ENCODE peak calls at places on chromosomes 11 and 22, in eight cellular contexts. One of them, this sample, is unnamed.

GRCh38 chr11:125370561-125371389 is 125.3 kb downstream of the FEZ1 start:
- DNase-seq in gastrocnemius medialis: no peak
- DNase-seq in dorsolateral prefrontal cortex: no peak
- DNase-seq in globus pallidus: no peak
- DNase-seq in stimulated activated CD4-positive, alpha-beta T cell treated with anti-CD3 and anti-CD28 coated beads, TNF-alpha, amount 100 ng/mL, for 24 hours: no peak
- DNase-seq in NCI-H1092: no peak
- DNase-seq in HTR-8/SVneo: no peak
- DNase-seq in amniotic stem cell: no peak
- DNase-seq in this sample: peak

GRCh38 chr11:17528181-17528691 is 16.0 kb downstream of the USH1C start:
- DNase-seq in NCI-H1092: peak
- DNase-seq in amniotic stem cell: no peak
- DNase-seq in globus pallidus: peak
- DNase-seq in stimulated activated CD4-positive, alpha-beta T cell treated with anti-CD3 and anti-CD28 coated beads, TNF-alpha, amount 100 ng/mL, for 24 hours: peak
- DNase-seq in HTR-8/SVneo: peak
- DNase-seq in dorsolateral prefrontal cortex: peak
- DNase-seq in gastrocnemius medialis: no peak
- DNase-seq in this sample: peak

GRCh38 chr11:67332081-67332691 is 21.2 kb downstream of the POLD4 start:
- DNase-seq in amniotic stem cell: no peak
- DNase-seq in HTR-8/SVneo: no peak
- DNase-seq in NCI-H1092: no peak
- DNase-seq in globus pallidus: no peak
- DNase-seq in gastrocnemius medialis: no peak
- DNase-seq in stimulated activated CD4-positive, alpha-beta T cell treated with anti-CD3 and anti-CD28 coated beads, TNF-alpha, amount 100 ng/mL, for 24 hours: no peak
- DNase-seq in dorsolateral prefrontal cortex: no peak
- DNase-seq in this sample: no peak

GRCh38 chr22:47738472-47739013 is 976.1 kb downstream of the TBC1D22A start:
- DNase-seq in globus pallidus: no peak
- DNase-seq in NCI-H1092: no peak
- DNase-seq in amniotic stem cell: no peak
- DNase-seq in dorsolateral prefrontal cortex: no peak
- DNase-seq in HTR-8/SVneo: no peak
- DNase-seq in stimulated activated CD4-positive, alpha-beta T cell treated with anti-CD3 and anti-CD28 coated beads, TNF-alpha, amount 100 ng/mL, for 24 hours: no peak
- DNase-seq in gastrocnemius medialis: no peak
- DNase-seq in this sample: no peak

GRCh38 chr22:29049655-29050263 is 11.9 kb downstream of the C22orf31 start:
- DNase-seq in globus pallidus: no peak
- DNase-seq in HTR-8/SVneo: no peak
- DNase-seq in stimulated activated CD4-positive, alpha-beta T cell treated with anti-CD3 and anti-CD28 coated beads, TNF-alpha, amount 100 ng/mL, for 24 hours: no peak
- DNase-seq in NCI-H1092: no peak
- DNase-seq in dorsolateral prefrontal cortex: no peak
- DNase-seq in gastrocnemius medialis: no peak
- DNase-seq in amniotic stem cell: no peak
- DNase-seq in this sample: no peak

GRCh38 chr22:17905445-17905844 is 118.9 kb downstream of the MICAL3 start:
- DNase-seq in globus pallidus: no peak
- DNase-seq in amniotic stem cell: no peak
- DNase-seq in NCI-H1092: no peak
- DNase-seq in HTR-8/SVneo: no peak
- DNase-seq in gastrocnemius medialis: no peak
- DNase-seq in stimulated activated CD4-positive, alpha-beta T cell treated with anti-CD3 and anti-CD28 coated beads, TNF-alpha, amount 100 ng/mL, for 24 hours: no peak
- DNase-seq in dorsolateral prefrontal cortex: no peak
- DNase-seq in this sample: no peak

GRCh38 chr11:10856689-10857603 is 907 bp downstream of the ZBED5 start:
- DNase-seq in HTR-8/SVneo: peak
- DNase-seq in NCI-H1092: no peak
- DNase-seq in gastrocnemius medialis: peak
- DNase-seq in amniotic stem cell: no peak
- DNase-seq in globus pallidus: peak
- DNase-seq in stimulated activated CD4-positive, alpha-beta T cell treated with anti-CD3 and anti-CD28 coated beads, TNF-alpha, amount 100 ng/mL, for 24 hours: no peak
- DNase-seq in dorsolateral prefrontal cortex: peak
- DNase-seq in this sample: peak

GRCh38 chr22:22748297-22748743 is 103.9 kb downstream of the GGTLC2 start:
- DNase-seq in HTR-8/SVneo: peak
- DNase-seq in stimulated activated CD4-positive, alpha-beta T cell treated with anti-CD3 and anti-CD28 coated beads, TNF-alpha, amount 100 ng/mL, for 24 hours: peak
- DNase-seq in gastrocnemius medialis: peak
- DNase-seq in globus pallidus: peak
- DNase-seq in amniotic stem cell: peak
- DNase-seq in dorsolateral prefrontal cortex: peak
- DNase-seq in NCI-H1092: no peak
- DNase-seq in this sample: peak

GRCh38 chr11:43582837-43583462 is 97.6 kb upstream of the HSD17B12 start:
- DNase-seq in gastrocnemius medialis: no peak
- DNase-seq in globus pallidus: no peak
- DNase-seq in amniotic stem cell: no peak
- DNase-seq in NCI-H1092: no peak
- DNase-seq in HTR-8/SVneo: no peak
- DNase-seq in dorsolateral prefrontal cortex: no peak
- DNase-seq in stimulated activated CD4-positive, alpha-beta T cell treated with anti-CD3 and anti-CD28 coated beads, TNF-alpha, amount 100 ng/mL, for 24 hours: no peak
- DNase-seq in this sample: no peak

GRCh38 chr22:41579997-41580355 is 9.7 kb downstream of the PMM1 start:
- DNase-seq in stimulated activated CD4-positive, alpha-beta T cell treated with anti-CD3 and anti-CD28 coated beads, TNF-alpha, amount 100 ng/mL, for 24 hours: no peak
- DNase-seq in amniotic stem cell: no peak
- DNase-seq in NCI-H1092: no peak
- DNase-seq in globus pallidus: no peak
- DNase-seq in dorsolateral prefrontal cortex: no peak
- DNase-seq in HTR-8/SVneo: no peak
- DNase-seq in gastrocnemius medialis: no peak
- DNase-seq in this sample: no peak

GRCh38 chr11:68651208-68651984 is 32.9 kb upstream of the GAL start:
- DNase-seq in NCI-H1092: no peak
- DNase-seq in gastrocnemius medialis: no peak
- DNase-seq in amniotic stem cell: no peak
- DNase-seq in HTR-8/SVneo: no peak
- DNase-seq in dorsolateral prefrontal cortex: no peak
- DNase-seq in globus pallidus: no peak
- DNase-seq in stimulated activated CD4-positive, alpha-beta T cell treated with anti-CD3 and anti-CD28 coated beads, TNF-alpha, amount 100 ng/mL, for 24 hours: no peak
- DNase-seq in this sample: no peak